ENCODE peak calls at places on chromosomes 11 and 22, in seven cellular contexts. R is body of pancreas; M is tibial artery; E is Caco-2; A is psoas muscle; B is CD8-positive, alpha-beta T cell; W is cardiac muscle cell. I is an unnamed sample. For H3K27me3, the result is how much of the 10 kb centered on the place peaks cover.

GRCh38 chr11:88814076-88814475 is 251.7 kb downstream of the GRM5 start:
- DNase-seq in A (no peak), E (no peak), R (no peak), W (no peak), B (no peak), M (no peak), I (no peak)

GRCh38 chr11:5690736-5691135 is 1.1 kb downstream of the TRIM22 start:
- DNase-seq in R (no peak), A (no peak), M (no peak), W (peak), E (no peak), B (no peak), I (no peak)

GRCh38 chr11:2726964-2727363 is 27.2 kb upstream of the KCNQ1OT1 start:
- DNase-seq in E (no peak), B (no peak), A (no peak), R (no peak), M (no peak), W (peak), I (no peak)

GRCh38 chr22:20904008-20904979 is 12.9 kb upstream of the CRKL start:
- DNase-seq in A (no peak), W (peak), R (peak), E (no peak), B (no peak), M (peak), I (peak)

GRCh38 chr11:8183136-8183535 is 14.3 kb upstream of the RIC3 start:
- DNase-seq in A (no peak), E (no peak), B (no peak), M (no peak), W (no peak), R (no peak), I (no peak)

GRCh38 chr11:116173506-116173905 is 599.3 kb downstream of the BUD13 start:
- DNase-seq in M (no peak), W (no peak), E (no peak), R (no peak), B (no peak), A (no peak), I (no peak)

GRCh38 chr22:22397292-22397870 is 111.2 kb downstream of the ZNF280B start:
- DNase-seq in E (no peak), W (peak), A (no peak), B (no peak), M (peak), R (peak), I (no peak)

GRCh38 chr11:36364551-36364950 is 68.5 kb downstream of the PRR5L start:
- DNase-seq in E (no peak), W (no peak), M (no peak), B (no peak), A (no peak), R (no peak), I (no peak)

GRCh38 chr11:63670077-63670737 is 969 bp downstream of the ATL3 start:
- DNase-seq in M (no peak), A (no peak), B (no peak), W (peak), E (no peak), R (no peak), I (no peak)

GRCh38 chr11:111555255-111555654 is 14.7 kb downstream of the LAYN start:
- DNase-seq in M (no peak), B (no peak), W (no peak), E (no peak), R (no peak), A (no peak), I (peak)

GRCh38 chr22:37469416-37470086 is 16.6 kb downstream of the MFNG start:
- DNase-seq in A (no peak), E (no peak), B (no peak), W (no peak), R (no peak), M (no peak), I (no peak)

GRCh38 chr11:94623120-94623735 is 56.1 kb downstream of the PIWIL4 start:
- DNase-seq in A (no peak), B (no peak), W (peak), E (peak), M (peak), R (peak), I (peak)

GRCh38 chr11:70437111-70437784 is 38.9 kb downstream of the CTTN start:
- DNase-seq in R (no peak), E (no peak), B (no peak), W (no peak), M (no peak), A (peak), I (no peak)

GRCh38 chr11:91066648-91067047 is 843.8 kb upstream of the CHORDC1 start:
- DNase-seq in W (no peak), A (no peak), B (no peak), R (no peak), M (no peak), E (no peak), I (peak)

GRCh38 chr22:32801001-32801435 is 487 bp upstream of the TIMP3 start:
- DNase-seq in E (no peak), A (no peak), M (no peak), R (no peak), B (no peak), W (no peak), I (no peak)

GRCh38 chr11:98728421-98728820 is 292.3 kb upstream of the CNTN5 start:
- DNase-seq in B (no peak), A (no peak), M (no peak), E (no peak), R (no peak), W (no peak), I (no peak)

GRCh38 chr22:28942333-28942732 is 59.0 kb downstream of the ZNRF3 start:
- DNase-seq in M (no peak), W (no peak), A (no peak), B (no peak), R (no peak), E (no peak), I (no peak)

GRCh38 chr22:19942071-19942885 is 660 bp upstream of the TXNRD2 start:
- DNase-seq in B (peak), W (peak), R (no peak), M (peak), E (no peak), A (no peak), I (no peak)

GRCh38 chr11:76208829-76209670 is 2.7 kb upstream of the WNT11 start:
- DNase-seq in A (peak), M (peak), B (peak), W (peak), E (peak), R (peak), I (no peak)

GRCh38 chr11:37504066-37504611 is 906.1 kb upstream of the RAG2 start:
- DNase-seq in B (no peak), R (no peak), A (no peak), M (no peak), W (peak), E (peak), I (peak)

GRCh38 chr22:31734512-31734911 is 15.4 kb downstream of the PRR14L start:
- DNase-seq in A (no peak), R (no peak), W (peak), E (no peak), M (no peak), B (no peak), I (peak)

GRCh38 chr11:43516316-43516820 is 157.6 kb downstream of the TTC17 start:
- DNase-seq in A (no peak), W (no peak), B (no peak), E (no peak), M (no peak), R (no peak), I (no peak)

GRCh38 chr11:8838248-8838647 is 72.7 kb upstream of the AKIP1 start:
- DNase-seq in A (no peak), W (peak), R (no peak), B (no peak), M (no peak), E (no peak), I (peak)

GRCh38 chr22:26979294-26979693 is 321.9 kb downstream of the MIAT start:
- DNase-seq in E (no peak), M (no peak), A (no peak), B (no peak), W (peak), R (no peak), I (no peak)

GRCh38 chr22:38873469-38874411 is 1.7 kb upstream of the CBX6 start:
- DNase-seq in M (no peak), W (no peak), A (no peak), B (peak), R (no peak), E (no peak), I (no peak)

GRCh38 chr11:110317516-110317932 is 21.1 kb upstream of the RDX start:
- DNase-seq in R (no peak), M (no peak), A (no peak), W (peak), B (no peak), E (no peak), I (no peak)

GRCh38 chr11:128522943-128523518 is 64.3 kb downstream of the ETS1 start:
- DNase-seq in W (no peak), A (no peak), R (no peak), M (no peak), E (no peak), B (no peak), I (no peak)

GRCh38 chr11:127866109-127866508 is 721.2 kb downstream of the ETS1 start:
- DNase-seq in E (no peak), M (no peak), A (no peak), B (no peak), R (no peak), W (no peak), I (no peak)

GRCh38 chr22:42203609-42204008 is 66.8 kb downstream of the TCF20 start:
- DNase-seq in R (no peak), M (no peak), W (no peak), A (no peak), B (no peak), E (no peak), I (no peak)

GRCh38 chr11:72511393-72512047 is 77.2 kb upstream of the CLPB start:
- DNase-seq in E (no peak), A (no peak), W (no peak), B (no peak), R (no peak), M (no peak), I (no peak)

GRCh38 chr11:18056561-18057181 is 10.6 kb upstream of the TPH1 start:
- DNase-seq in B (no peak), E (no peak), W (no peak), A (no peak), M (no peak), R (no peak), I (no peak)

GRCh38 chr22:50505776-50506610 is 1.5 kb downstream of the LMF2 start:
- DNase-seq in M (no peak), E (peak), W (no peak), A (no peak), R (peak), B (no peak), I (no peak)

GRCh38 chr11:46330154-46330886 is 16.9 kb upstream of the DGKZ start:
- DNase-seq in E (no peak), W (peak), A (no peak), M (no peak), B (no peak), R (no peak), I (no peak)

GRCh38 chr11:34052036-34052607 is 591 bp downstream of the CAPRIN1 start:
- DNase-seq in E (peak), A (peak), M (peak), R (peak), W (peak), B (peak), I (no peak)

GRCh38 chr11:34050967-34051348 is 573 bp upstream of the CAPRIN1 start:
- DNase-seq in E (no peak), M (no peak), W (peak), B (no peak), R (no peak), A (no peak), I (no peak)

GRCh38 chr11:34049058-34049457 is 2.5 kb upstream of the CAPRIN1 start:
- DNase-seq in B (no peak), R (no peak), W (no peak), A (no peak), M (no peak), E (no peak), I (no peak)

GRCh38 chr11:34051349-34052035 is at the start of gene CAPRIN1:
- DNase-seq in B (peak), M (peak), R (peak), E (peak), W (peak), A (peak), I (peak)

DNA sequence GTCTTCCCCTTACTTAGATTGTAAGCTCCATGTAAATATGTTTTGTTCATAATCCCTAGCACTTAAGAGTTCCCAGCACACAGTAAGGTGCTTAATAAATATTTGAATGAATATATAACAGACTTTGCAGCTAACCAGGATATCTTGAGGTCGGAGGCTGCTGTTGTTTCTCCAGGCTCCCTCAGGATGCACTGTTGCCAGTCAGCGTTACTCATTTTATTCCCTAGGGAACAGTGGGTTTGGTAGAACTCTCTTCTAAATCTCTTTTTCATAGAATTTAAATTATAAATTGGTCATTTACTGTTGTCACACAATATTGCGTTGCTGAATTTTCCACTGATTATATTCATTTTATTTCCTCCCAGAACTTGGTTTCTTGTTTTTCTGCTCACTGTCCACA is 995 bp upstream of the CAPRIN1 start:
- DNase-seq in B (no peak), E (no peak), M (no peak), R (no peak), W (peak), A (no peak), I (no peak)
- TF ChIP-seq CTCF in B (no peak), E (no peak), M (no peak), R (no peak), W (no peak), A (no peak), I (no peak)

DNA sequence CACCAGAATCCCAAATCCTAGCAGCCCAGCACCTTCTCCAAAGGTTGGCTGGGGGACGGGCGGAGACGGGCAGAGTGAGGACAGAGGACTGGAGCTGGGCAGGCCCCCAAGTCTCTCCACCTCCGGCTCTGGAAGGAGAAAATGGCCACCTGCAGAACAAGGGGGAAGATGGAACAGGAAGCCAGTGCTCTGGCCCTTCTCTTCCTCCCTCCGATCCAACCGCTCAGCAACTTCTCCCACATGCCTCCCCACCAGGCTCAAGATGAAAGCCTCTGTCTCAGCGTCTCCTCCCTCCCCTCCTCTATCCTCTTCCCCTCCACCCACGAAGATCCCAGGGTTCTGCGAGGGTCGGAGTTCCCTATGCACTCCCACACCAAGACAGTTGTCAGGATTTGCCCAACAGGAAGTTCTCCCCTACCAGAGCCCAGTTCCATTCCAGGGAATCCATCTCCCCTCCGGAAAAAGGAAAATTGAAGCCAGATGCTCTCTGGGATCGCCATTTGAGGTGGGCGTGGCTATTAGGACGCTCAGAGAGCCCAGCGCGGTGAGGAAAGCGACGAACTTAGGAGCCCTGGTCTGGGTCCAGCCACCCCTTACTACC is 20.0 kb downstream of the ADA2 start:
- DNase-seq in W (peak), M (no peak), R (peak), A (peak), B (no peak), E (no peak), I (no peak)
- H3K4me3 ChIP-seq in W (no peak), M (peak), R (no peak), A (peak), B (no peak), E (no peak), I (peak)

GRCh38 chr11:79393362-79394043 is 47.3 kb downstream of the TENM4 start:
- DNase-seq in W (no peak), B (no peak), R (peak), E (peak), A (no peak), M (no peak), I (no peak)

GRCh38 chr11:79396001-79396400 is 44.8 kb downstream of the TENM4 start:
- DNase-seq in R (no peak), B (no peak), E (no peak), W (no peak), A (no peak), M (no peak), I (no peak)

GRCh38 chr11:79390477-79390876 is 50.4 kb downstream of the TENM4 start:
- DNase-seq in M (no peak), E (no peak), B (no peak), R (no peak), W (no peak), A (no peak), I (no peak)

GRCh38 chr11:79388201-79388600 is 52.6 kb downstream of the TENM4 start:
- DNase-seq in E (no peak), A (no peak), R (no peak), B (no peak), W (no peak), M (no peak), I (no peak)

DNA sequence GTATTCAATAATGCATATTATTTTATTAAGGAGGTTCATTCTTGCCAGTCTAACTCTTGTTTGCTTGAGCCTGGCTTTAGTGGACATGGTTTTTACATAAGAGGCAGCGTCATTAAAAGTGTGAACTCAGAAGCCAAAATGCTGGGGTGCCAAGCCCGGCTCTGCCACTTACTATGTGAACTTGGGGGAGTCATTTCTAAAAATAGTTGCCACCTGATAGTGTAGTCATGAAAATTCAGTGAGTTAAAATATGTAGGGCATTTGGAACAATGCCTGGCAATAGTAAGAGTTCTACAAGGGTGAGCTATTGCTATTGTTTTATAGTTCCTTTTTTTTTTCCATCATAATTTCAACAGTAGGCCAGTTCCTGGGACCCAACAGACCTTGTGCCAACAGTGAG is 49.9 kb downstream of the TENM4 start:
- DNase-seq in R (no peak), M (no peak), W (no peak), E (no peak), A (peak), B (no peak), I (no peak)
- H3K27me3 ChIP-seq in R (under half), M (under half), W (under half), E (under half), A (under half), B (under half), I (under half)

DNA sequence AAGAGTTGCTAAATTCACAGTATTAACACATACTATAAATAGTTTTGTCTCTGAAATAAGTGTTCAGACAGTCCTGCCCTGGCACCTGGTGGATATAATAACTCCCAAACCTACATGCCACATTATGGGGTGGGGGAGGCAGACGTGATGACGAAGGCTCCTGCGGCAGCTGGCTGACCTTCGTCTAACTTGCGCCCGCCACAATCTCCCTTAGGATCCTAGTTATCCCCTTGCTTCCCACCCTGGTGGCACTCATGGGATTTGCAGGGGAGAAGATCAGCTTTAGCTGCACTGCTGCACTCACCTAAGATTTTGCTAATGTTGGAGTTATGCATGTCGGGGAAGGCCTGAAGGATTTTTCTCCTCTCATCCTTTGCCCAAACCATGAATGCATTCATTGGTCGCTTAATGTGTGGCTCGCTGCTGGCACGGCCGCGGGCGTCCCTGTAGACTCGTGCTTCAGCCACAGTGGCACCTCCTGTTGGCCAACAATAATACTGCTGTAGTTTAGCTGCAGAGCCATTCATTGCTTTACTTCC is 367.6 kb downstream of the SOX6 start:
- DNase-seq in R (no peak), E (no peak), M (no peak), A (peak), B (no peak), W (peak), I (no peak)
- TF ChIP-seq CTCF in R (no peak), E (peak), M (no peak), A (peak), B (no peak), W (peak), I (peak)

DNA sequence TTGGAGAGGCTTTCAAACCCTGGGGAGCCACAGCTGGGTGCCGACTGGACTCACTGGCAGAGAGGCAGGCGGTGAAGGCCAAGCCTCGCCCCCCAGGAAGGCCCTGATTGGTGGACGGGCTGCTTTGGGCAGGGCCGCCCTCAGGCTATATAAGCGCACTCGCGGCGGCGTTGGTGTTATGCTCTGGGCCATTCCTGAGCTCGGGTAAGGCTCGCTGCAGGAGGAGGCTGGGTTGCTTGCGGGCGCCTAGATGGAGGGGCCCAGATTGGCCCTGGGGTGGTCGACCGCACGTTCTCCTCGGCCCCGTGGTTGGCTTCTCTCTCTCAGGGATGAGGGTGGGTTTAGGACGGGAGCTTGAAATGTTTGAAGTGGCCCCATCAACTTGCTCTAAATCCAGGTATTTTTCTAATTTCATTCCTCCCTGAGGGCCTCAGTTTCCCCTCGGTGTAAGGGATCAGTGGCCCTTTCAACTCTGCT is at the start of gene SPDYC:
- DNase-seq in B (no peak), W (no peak), E (no peak), A (no peak), M (no peak), R (no peak), I (no peak)
- H3K4me3 ChIP-seq in B (no peak), W (no peak), E (no peak), A (no peak), M (no peak), R (no peak), I (no peak)

GRCh38 chr11:959608-960007 is 33.9 kb downstream of the AP2A2 start:
- DNase-seq in R (peak), A (no peak), E (no peak), M (no peak), W (no peak), B (no peak), I (no peak)
- H3K27me3 ChIP-seq in R (under half), A (under half), E (under half), M (under half), W (under half), B (under half), I (under half)

I was measured in BJ.